ENCODE peak calls at places on chromosomes 16 and 17, in four cellular contexts. S is A549, J is GM23338, Y is cardiac muscle cell. U is an unnamed sample.

GRCh38 chr16:20767577-20767976 is 3.8 kb downstream of the ACSM3 start:
- DNase-seq in J (no peak), Y (no peak), S (no peak), U (no peak)

GRCh38 chr17:33016920-33017319 is 25.3 kb downstream of the SPACA3 start:
- DNase-seq in Y (no peak), S (no peak), J (peak), U (no peak)

GRCh38 chr16:16083421-16084156 is 134.2 kb downstream of the ABCC1 start:
- DNase-seq in J (no peak), S (peak), Y (peak), U (no peak)

GRCh38 chr16:16059895-16060590 is 110.6 kb downstream of the ABCC1 start:
- DNase-seq in J (no peak), S (no peak), Y (no peak), U (no peak)

GRCh38 chr16:57039148-57039812 is 49.9 kb downstream of the NLRC5 start:
- DNase-seq in Y (peak), S (no peak), J (no peak), U (no peak)

GRCh38 chr16:58187092-58187491 is 10.8 kb downstream of the CSNK2A2 start:
- DNase-seq in Y (peak), S (no peak), J (no peak), U (no peak)

GRCh38 chr16:11674001-11674817 is 6.0 kb downstream of the SNN start:
- DNase-seq in S (no peak), J (no peak), Y (no peak), U (no peak)

GRCh38 chr17:49565948-49566491 is 9.7 kb upstream of the NXPH3 start:
- DNase-seq in J (no peak), S (no peak), Y (peak), U (no peak)

GRCh38 chr17:7114875-7115614 is 423 bp upstream of the ASGR2 start:
- DNase-seq in J (no peak), S (no peak), Y (peak), U (no peak)

GRCh38 chr16:3484328-3485096 is 10.8 kb downstream of the C16orf90 start:
- DNase-seq in S (no peak), J (no peak), Y (no peak), U (no peak)

GRCh38 chr16:64740261-64740660 is 381.6 kb downstream of the CDH11 start:
- DNase-seq in J (no peak), Y (no peak), S (no peak), U (no peak)

GRCh38 chr16:4347765-4348509 is 3.2 kb downstream of the PAM16 start:
- DNase-seq in J (no peak), Y (no peak), S (no peak), U (no peak)

GRCh38 chr17:49984776-49985175 is 10.2 kb downstream of the DLX3 start:
- DNase-seq in J (no peak), S (no peak), Y (no peak), U (no peak)

GRCh38 chr17:51486091-51486490 is 225.7 kb downstream of the UTP18 start:
- DNase-seq in Y (no peak), S (no peak), J (no peak), U (no peak)

GRCh38 chr17:81371910-81372760 is 23.1 kb upstream of the BAHCC1 start:
- DNase-seq in J (peak), Y (peak), S (peak), U (no peak)

GRCh38 chr17:28384281-28385036 is 13.0 kb downstream of the SARM1 start:
- DNase-seq in S (no peak), Y (no peak), J (peak), U (no peak)

GRCh38 chr16:81513204-81514040 is 68.8 kb downstream of the CMIP start:
- DNase-seq in J (peak), Y (peak), S (no peak), U (no peak)

GRCh38 chr17:5422505-5422904 is 2.5 kb downstream of the RPAIN start:
- DNase-seq in Y (peak), J (no peak), S (peak), U (no peak)

GRCh38 chr16:87060026-87060986 is 256.9 kb downstream of the C16orf95 start:
- DNase-seq in J (peak), Y (peak), S (no peak), U (no peak)

GRCh38 chr17:51487947-51488346 is 227.6 kb downstream of the UTP18 start:
- DNase-seq in S (no peak), Y (no peak), J (peak), U (no peak)

GRCh38 chr16:72532896-72533295 is 360.9 kb upstream of the PMFBP1 start:
- DNase-seq in S (no peak), J (peak), Y (peak), U (no peak)

GRCh38 chr16:72530434-72530833 is 358.5 kb upstream of the PMFBP1 start:
- DNase-seq in Y (peak), S (no peak), J (peak), U (no peak)
- TF ChIP-seq CTCF in Y (peak), S (peak), J (peak), U (peak)

GRCh38 chr17:75827291-75828050 is 16.7 kb downstream of the UNC13D start:
- DNase-seq in J (peak), S (peak), Y (peak), U (no peak)
- TF ChIP-seq CTCF in J (peak), S (peak), Y (peak), U (peak)

GRCh38 chr16:84986102-84986501 is 25.2 kb downstream of the ZDHHC7 start:
- DNase-seq in S (no peak), J (no peak), Y (no peak), U (no peak)

GRCh38 chr16:84989791-84990620 is 21.3 kb downstream of the ZDHHC7 start:
- DNase-seq in Y (no peak), S (no peak), J (no peak), U (no peak)

GRCh38 chr16:84986879-84987278 is 24.5 kb downstream of the ZDHHC7 start:
- DNase-seq in Y (no peak), S (no peak), J (no peak), U (no peak)

GRCh38 chr16:84990782-84991181 is 20.6 kb downstream of the ZDHHC7 start:
- DNase-seq in Y (no peak), J (no peak), S (no peak), U (no peak)

GRCh38 chr16:84988328-84989080 is 22.8 kb downstream of the ZDHHC7 start:
- DNase-seq in S (no peak), Y (no peak), J (no peak), U (no peak)
- TF ChIP-seq CTCF in S (no peak), Y (no peak), J (peak), U (no peak)

DNA sequence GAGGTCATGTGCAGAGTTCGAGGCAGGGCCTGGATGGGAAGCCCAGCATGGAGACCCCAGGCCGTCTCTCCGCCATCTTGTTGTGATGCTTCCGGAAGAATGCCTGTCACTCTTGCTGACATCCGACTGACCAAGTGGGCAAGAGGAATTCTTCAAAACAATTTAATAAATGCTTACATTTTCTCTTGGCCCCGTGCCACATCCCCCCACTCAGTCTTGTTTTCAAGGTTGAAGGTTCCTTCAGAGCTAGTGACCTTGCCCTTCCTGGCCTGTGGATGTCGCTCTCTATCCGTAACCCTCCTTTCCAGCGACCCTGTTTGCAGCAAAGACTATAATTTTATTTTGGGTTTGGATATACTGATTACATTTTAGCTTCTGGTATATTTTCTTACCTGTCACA is 264.4 kb downstream of the WWOX start:
- DNase-seq in Y (no peak), J (peak), S (no peak), U (no peak)
- TF ChIP-seq CTCF in Y (no peak), J (peak), S (no peak), U (no peak)